ENCODE peak calls at places on chromosomes 11 and 22, in four cellular contexts. One of them, this sample, is unnamed.

GRCh38 chr11:17748044-17748443 is 13.5 kb downstream of the KCNC1 start:
- DNase-seq in non-pigmented ciliary epithelial cell: no peak
- DNase-seq in choroid plexus epithelial cell: no peak
- DNase-seq in fibroblast of villous mesenchyme: no peak
- DNase-seq in this sample: no peak

GRCh38 chr22:24950272-24950902 is 2.1 kb upstream of the KIAA1671 start:
- DNase-seq in non-pigmented ciliary epithelial cell: no peak
- DNase-seq in choroid plexus epithelial cell: peak; percentile 43
- DNase-seq in fibroblast of villous mesenchyme: peak; percentile 21
- DNase-seq in this sample: no peak

GRCh38 chr11:104609297-104609696 is 289.0 kb downstream of the CASP12 start:
- DNase-seq in non-pigmented ciliary epithelial cell: peak; percentile 36
- DNase-seq in choroid plexus epithelial cell: peak; percentile 95
- DNase-seq in fibroblast of villous mesenchyme: peak; percentile 64
- DNase-seq in this sample: peak; percentile 29

GRCh38 chr11:14388352-14388751 is 29.4 kb upstream of the RRAS2 start:
- DNase-seq in non-pigmented ciliary epithelial cell: no peak
- DNase-seq in choroid plexus epithelial cell: no peak
- DNase-seq in fibroblast of villous mesenchyme: no peak
- DNase-seq in this sample: no peak

GRCh38 chr11:118928870-118929495 is 3.3 kb upstream of the BCL9L start:
- DNase-seq in non-pigmented ciliary epithelial cell: no peak
- DNase-seq in choroid plexus epithelial cell: peak; percentile 60
- DNase-seq in fibroblast of villous mesenchyme: peak; percentile 65
- DNase-seq in this sample: no peak

GRCh38 chr22:19356708-19357269 is 65.3 kb upstream of the CLTCL1 start:
- DNase-seq in non-pigmented ciliary epithelial cell: no peak
- DNase-seq in choroid plexus epithelial cell: no peak
- DNase-seq in fibroblast of villous mesenchyme: no peak
- DNase-seq in this sample: no peak

GRCh38 chr22:43155789-43156188 is 4.4 kb downstream of the TSPO start:
- DNase-seq in non-pigmented ciliary epithelial cell: no peak
- DNase-seq in choroid plexus epithelial cell: no peak
- DNase-seq in fibroblast of villous mesenchyme: no peak
- DNase-seq in this sample: no peak

GRCh38 chr11:19561011-19561410 is 151.6 kb upstream of the NAV2 start:
- DNase-seq in non-pigmented ciliary epithelial cell: peak; percentile 14
- DNase-seq in choroid plexus epithelial cell: peak; percentile 69
- DNase-seq in fibroblast of villous mesenchyme: no peak
- DNase-seq in this sample: no peak

GRCh38 chr11:46278387-46279173 is 1.1 kb downstream of the CREB3L1 start:
- DNase-seq in non-pigmented ciliary epithelial cell: no peak
- DNase-seq in choroid plexus epithelial cell: peak; percentile 65
- DNase-seq in fibroblast of villous mesenchyme: peak; percentile 75
- DNase-seq in this sample: no peak

GRCh38 chr22:19826619-19826950 is 28.1 kb downstream of the GNB1L start:
- DNase-seq in non-pigmented ciliary epithelial cell: no peak
- DNase-seq in choroid plexus epithelial cell: no peak
- DNase-seq in fibroblast of villous mesenchyme: no peak
- DNase-seq in this sample: no peak

GRCh38 chr22:32712644-32713355 is 88.7 kb upstream of the TIMP3 start:
- DNase-seq in non-pigmented ciliary epithelial cell: no peak
- DNase-seq in choroid plexus epithelial cell: no peak
- DNase-seq in fibroblast of villous mesenchyme: peak; percentile 44
- DNase-seq in this sample: no peak

GRCh38 chr11:121494355-121495099 is 41.8 kb upstream of the SORL1-AS1 start:
- DNase-seq in non-pigmented ciliary epithelial cell: no peak
- DNase-seq in choroid plexus epithelial cell: no peak
- DNase-seq in fibroblast of villous mesenchyme: no peak
- DNase-seq in this sample: no peak

GRCh38 chr22:21945453-21946261 is 7.0 kb downstream of the PPM1F start:
- DNase-seq in non-pigmented ciliary epithelial cell: no peak
- DNase-seq in choroid plexus epithelial cell: no peak
- DNase-seq in fibroblast of villous mesenchyme: no peak
- DNase-seq in this sample: no peak

GRCh38 chr22:37377927-37378326 is 49.4 kb downstream of the ELFN2 start:
- DNase-seq in non-pigmented ciliary epithelial cell: no peak
- DNase-seq in choroid plexus epithelial cell: no peak
- DNase-seq in fibroblast of villous mesenchyme: no peak
- DNase-seq in this sample: no peak

GRCh38 chr11:131408011-131408640 is 37.7 kb downstream of the NTM start:
- DNase-seq in non-pigmented ciliary epithelial cell: no peak
- DNase-seq in choroid plexus epithelial cell: peak; percentile 26
- DNase-seq in fibroblast of villous mesenchyme: peak; percentile 11
- DNase-seq in this sample: peak; percentile 11

GRCh38 chr11:134074346-134074745 is 5.5 kb downstream of the JAM3 start:
- DNase-seq in non-pigmented ciliary epithelial cell: no peak
- DNase-seq in choroid plexus epithelial cell: no peak
- DNase-seq in fibroblast of villous mesenchyme: no peak
- DNase-seq in this sample: no peak

GRCh38 chr11:88281317-88281712 is 56.2 kb downstream of the CTSC start:
- DNase-seq in non-pigmented ciliary epithelial cell: no peak
- DNase-seq in choroid plexus epithelial cell: peak; percentile 45
- DNase-seq in fibroblast of villous mesenchyme: no peak
- DNase-seq in this sample: no peak

GRCh38 chr22:46777609-46777970 is 15.1 kb downstream of the TBC1D22A start:
- DNase-seq in non-pigmented ciliary epithelial cell: no peak
- DNase-seq in choroid plexus epithelial cell: no peak
- DNase-seq in fibroblast of villous mesenchyme: no peak
- DNase-seq in this sample: no peak

GRCh38 chr22:27776410-27776958 is 25.1 kb downstream of the MN1 start:
- DNase-seq in non-pigmented ciliary epithelial cell: no peak
- DNase-seq in choroid plexus epithelial cell: no peak
- DNase-seq in fibroblast of villous mesenchyme: no peak
- DNase-seq in this sample: no peak

GRCh38 chr22:20919718-20920117 is 2.5 kb downstream of the CRKL start:
- DNase-seq in non-pigmented ciliary epithelial cell: no peak
- DNase-seq in choroid plexus epithelial cell: peak; percentile 17
- DNase-seq in fibroblast of villous mesenchyme: peak; percentile 37
- DNase-seq in this sample: no peak

GRCh38 chr22:21764038-21764804 is 28.6 kb upstream of the YPEL1 start:
- DNase-seq in non-pigmented ciliary epithelial cell: no peak
- DNase-seq in choroid plexus epithelial cell: no peak
- DNase-seq in fibroblast of villous mesenchyme: no peak
- DNase-seq in this sample: no peak

GRCh38 chr11:14342906-14343305 is 16.1 kb downstream of the RRAS2 start:
- DNase-seq in non-pigmented ciliary epithelial cell: peak; percentile 63
- DNase-seq in choroid plexus epithelial cell: peak; percentile 89
- DNase-seq in fibroblast of villous mesenchyme: peak; percentile 65
- DNase-seq in this sample: no peak

GRCh38 chr11:77884186-77884828 is 63.4 kb downstream of the AAMDC start:
- DNase-seq in non-pigmented ciliary epithelial cell: no peak
- DNase-seq in choroid plexus epithelial cell: peak; percentile 76
- DNase-seq in fibroblast of villous mesenchyme: peak; percentile 63
- DNase-seq in this sample: peak; percentile 63

This sample was measured in AG09309.